ENCODE peak calls at places on chromosomes 4 and X, in six cellular contexts. U is stimulated activated CD4-positive, alpha-beta T cell treated with anti-CD3 and anti-CD28 coated beads, Interleukin-4, amount 100 ng/mL, for 24 hours; R is NCI-H1092; T is GDM1; I is osteocyte; K is RPMI8226. M is an unnamed sample.

GRCh38 chrX:115561605-115562491 is 874 bp downstream of the PLS3 start:
- DNase-seq in U (no peak), R (peak), T (no peak), I (peak), K (no peak), M (no peak)

GRCh38 chrX:115957862-115958490 is 212.6 kb upstream of the AGTR2 start:
- DNase-seq in U (no peak), R (peak), T (peak), I (no peak), K (peak), M (no peak)

GRCh38 chr4:174629265-174629664 is 107.0 kb upstream of the HPGD start:
- DNase-seq in U (no peak), R (no peak), T (no peak), I (no peak), K (no peak), M (no peak)

GRCh38 chrX:101287402-101287801 is 3.7 kb downstream of the TAF7L start:
- DNase-seq in U (peak), R (peak), T (peak), I (no peak), K (peak), M (peak)

GRCh38 chrX:20237864-20238263 is 28.8 kb downstream of the RPS6KA3 start:
- DNase-seq in U (no peak), R (no peak), T (no peak), I (no peak), K (no peak), M (no peak)

GRCh38 chr4:76800902-76801301 is 97.0 kb downstream of the SOWAHB start:
- DNase-seq in U (no peak), R (no peak), T (no peak), I (no peak), K (no peak), M (no peak)

GRCh38 chr4:76011700-76012387 is 4.5 kb upstream of the CXCL9 start:
- DNase-seq in U (no peak), R (no peak), T (no peak), I (no peak), K (peak), M (peak)

GRCh38 chr4:109248322-109248895 is 54.0 kb downstream of the COL25A1 start:
- DNase-seq in U (no peak), R (no peak), T (no peak), I (no peak), K (no peak), M (no peak)

GRCh38 chrX:31397119-31397518 is 325.3 kb upstream of the FTHL17 start:
- DNase-seq in U (no peak), R (no peak), T (no peak), I (no peak), K (no peak), M (no peak)

GRCh38 chr4:157304769-157305168 is 84.2 kb downstream of the GRIA2 start:
- DNase-seq in U (no peak), R (no peak), T (no peak), I (no peak), K (no peak), M (no peak)

GRCh38 chrX:10496345-10496965 is 123.9 kb downstream of the MID1 start:
- DNase-seq in U (no peak), R (no peak), T (no peak), I (no peak), K (no peak), M (no peak)

GRCh38 chr4:41050116-41050515 is 164.2 kb downstream of the APBB2 start:
- DNase-seq in U (no peak), R (no peak), T (no peak), I (no peak), K (no peak), M (no peak)

GRCh38 chr4:140257461-140258305 is 103.7 kb upstream of the MAML3 start:
- DNase-seq in U (no peak), R (peak), T (no peak), I (no peak), K (no peak), M (no peak)

GRCh38 chr4:102610007-102610406 is 108.8 kb downstream of the NFKB1 start:
- DNase-seq in U (no peak), R (no peak), T (no peak), I (no peak), K (no peak), M (no peak)

GRCh38 chr4:182832352-182833120 is 84.7 kb downstream of the DCTD start:
- DNase-seq in U (no peak), R (no peak), T (no peak), I (no peak), K (no peak), M (no peak)

GRCh38 chrX:153049093-153049492 is 7.2 kb upstream of the PNMA3 start:
- DNase-seq in U (no peak), R (no peak), T (no peak), I (no peak), K (no peak), M (no peak)

GRCh38 chrX:107119281-107119680 is 659 bp upstream of the RBM41 start:
- DNase-seq in U (no peak), R (no peak), T (no peak), I (no peak), K (no peak), M (no peak)

GRCh38 chr4:105605493-105605892 is 53.1 kb downstream of the ARHGEF38 start:
- DNase-seq in U (no peak), R (no peak), T (no peak), I (no peak), K (no peak), M (no peak)

GRCh38 chrX:2784026-2784425 is 32.2 kb downstream of the XG start:
- DNase-seq in U (no peak), R (no peak), T (no peak), I (no peak), K (no peak), M (no peak)

GRCh38 chr4:26458104-26458503 is 32.2 kb downstream of the CCKAR start:
- DNase-seq in U (no peak), R (no peak), T (peak), I (peak), K (no peak), M (peak)

GRCh38 chr4:182978152-182978827 is 61.1 kb upstream of the DCTD start:
- DNase-seq in U (no peak), R (no peak), T (no peak), I (no peak), K (no peak), M (no peak)

GRCh38 chr4:185566972-185567749 is 31.9 kb upstream of the PDLIM3 start:
- DNase-seq in U (no peak), R (no peak), T (no peak), I (no peak), K (no peak), M (no peak)

GRCh38 chrX:45300638-45301037 is 100.0 kb upstream of the DIPK2B start:
- DNase-seq in U (no peak), R (no peak), T (no peak), I (no peak), K (no peak), M (no peak)

GRCh38 chrX:19579485-19579884 is 64.2 kb upstream of the MAP3K15 start:
- DNase-seq in U (no peak), R (no peak), T (no peak), I (no peak), K (no peak), M (no peak)

GRCh38 chr4:25654031-25654970 is 1.4 kb upstream of the SLC34A2 start:
- DNase-seq in U (no peak), R (no peak), T (no peak), I (no peak), K (no peak), M (no peak)

GRCh38 chr4:153471691-153472080 is 5.5 kb downstream of the TMEM131L start:
- DNase-seq in U (peak), R (no peak), T (no peak), I (no peak), K (no peak), M (no peak)

GRCh38 chr4:182881928-182882327 is 35.3 kb downstream of the DCTD start:
- DNase-seq in U (no peak), R (peak), T (no peak), I (no peak), K (no peak), M (no peak)

GRCh38 chr4:17780461-17781071 is 855 bp downstream of the FAM184B start:
- DNase-seq in U (no peak), R (peak), T (no peak), I (no peak), K (no peak), M (no peak)

GRCh38 chr4:55633903-55634302 is 2.2 kb downstream of the NMU start:
- DNase-seq in U (no peak), R (no peak), T (no peak), I (no peak), K (no peak), M (no peak)

GRCh38 chr4:110510955-110511544 is 35.1 kb downstream of the ENPEP start:
- DNase-seq in U (no peak), R (peak), T (no peak), I (no peak), K (peak), M (no peak)

GRCh38 chr4:15874671-15875070 is 63.9 kb downstream of the FGFBP1 start:
- DNase-seq in U (no peak), R (no peak), T (no peak), I (no peak), K (no peak), M (no peak)

GRCh38 chr4:1330761-1331590 is 16.0 kb upstream of the UVSSA start:
- DNase-seq in U (peak), R (no peak), T (no peak), I (no peak), K (no peak), M (no peak)

GRCh38 chr4:7547368-7548040 is 112.8 kb upstream of the PSAPL1 start:
- DNase-seq in U (no peak), R (no peak), T (no peak), I (no peak), K (no peak), M (no peak)

GRCh38 chr4:143626134-143626859 is 74.2 kb downstream of the FREM3 start:
- DNase-seq in U (no peak), R (peak), T (no peak), I (no peak), K (no peak), M (no peak)

GRCh38 chr4:55318541-55319129 is 27.4 kb upstream of the SRD5A3 start:
- DNase-seq in U (peak), R (no peak), T (no peak), I (no peak), K (no peak), M (no peak)